ENCODE peak calls at places on chromosomes 16 and 17, in six cellular contexts. A is AG04449, B is RWPE1, Q is AG09309, Y is foreskin keratinocyte, C is SK-N-SH. Z is an unnamed sample.

GRCh38 chr16:58022601-58023371 is 2.8 kb upstream of the MMP15 start:
- DNase-seq in A (peak; percentile 33), B (peak; percentile 59), Q (peak; percentile 48), Y (peak; percentile 52), C (peak; percentile 78), Z (no peak)

GRCh38 chr16:88924834-88925539 is 52.0 kb downstream of the CBFA2T3 start:
- DNase-seq in A (peak; percentile 42), B (peak; percentile 82), Q (peak; percentile 45), Y (peak; percentile 66), C (peak; percentile 80), Z (peak; percentile 19)

GRCh38 chr17:41519501-41520224 is 973 bp upstream of the KRT15 start:
- DNase-seq in A (no peak), B (peak; percentile 88), Q (no peak), Y (peak; percentile 92), C (no peak), Z (no peak)

GRCh38 chr17:18157354-18157985 is 26.2 kb upstream of the ALKBH5 start:
- DNase-seq in A (no peak), B (no peak), Q (no peak), Y (no peak), C (no peak), Z (no peak)

GRCh38 chr17:43543771-43544575 is 2.2 kb downstream of the ETV4 start:
- DNase-seq in A (no peak), B (no peak), Q (no peak), Y (no peak), C (no peak), Z (no peak)

GRCh38 chr17:65712383-65713267 is 151.2 kb upstream of the AXIN2 start:
- DNase-seq in A (no peak), B (no peak), Q (no peak), Y (no peak), C (no peak), Z (no peak)

GRCh38 chr16:56569971-56570370 is 5.1 kb downstream of the MT4 start:
- DNase-seq in A (no peak), B (no peak), Q (no peak), Y (no peak), C (no peak), Z (no peak)

GRCh38 chr17:82313195-82314011 is 4.0 kb downstream of the CD7 start:
- DNase-seq in A (no peak), B (no peak), Q (no peak), Y (no peak), C (no peak), Z (no peak)

GRCh38 chr17:31535581-31535981 is 144.1 kb downstream of the RAB11FIP4 start:
- DNase-seq in A (no peak), B (no peak), Q (no peak), Y (no peak), C (no peak), Z (no peak)

GRCh38 chr17:45384047-45384799 is 48.4 kb downstream of the ARHGAP27 start:
- DNase-seq in A (no peak), B (no peak), Q (no peak), Y (no peak), C (no peak), Z (no peak)

GRCh38 chr17:43114101-43114691 is 11.0 kb downstream of the BRCA1 start:
- DNase-seq in A (no peak), B (no peak), Q (no peak), Y (no peak), C (no peak), Z (no peak)

GRCh38 chr17:40452921-40453378 is 9.7 kb downstream of the IGFBP4 start:
- DNase-seq in A (no peak), B (peak; percentile 59), Q (no peak), Y (peak; percentile 63), C (no peak), Z (no peak)

GRCh38 chr16:73265124-73265838 is 217.4 kb upstream of the ZFHX3 start:
- DNase-seq in A (no peak), B (no peak), Q (no peak), Y (no peak), C (no peak), Z (no peak)

GRCh38 chr16:84617068-84617630 is 729 bp downstream of the COTL1 start:
- DNase-seq in A (no peak), B (peak; percentile 45), Q (no peak), Y (peak; percentile 41), C (peak; percentile 65), Z (no peak)
- TF ChIP-seq CTCF in A (no peak), B (no peak), Q (no peak), Y (no peak), C (no peak), Z (no peak)

DNA sequence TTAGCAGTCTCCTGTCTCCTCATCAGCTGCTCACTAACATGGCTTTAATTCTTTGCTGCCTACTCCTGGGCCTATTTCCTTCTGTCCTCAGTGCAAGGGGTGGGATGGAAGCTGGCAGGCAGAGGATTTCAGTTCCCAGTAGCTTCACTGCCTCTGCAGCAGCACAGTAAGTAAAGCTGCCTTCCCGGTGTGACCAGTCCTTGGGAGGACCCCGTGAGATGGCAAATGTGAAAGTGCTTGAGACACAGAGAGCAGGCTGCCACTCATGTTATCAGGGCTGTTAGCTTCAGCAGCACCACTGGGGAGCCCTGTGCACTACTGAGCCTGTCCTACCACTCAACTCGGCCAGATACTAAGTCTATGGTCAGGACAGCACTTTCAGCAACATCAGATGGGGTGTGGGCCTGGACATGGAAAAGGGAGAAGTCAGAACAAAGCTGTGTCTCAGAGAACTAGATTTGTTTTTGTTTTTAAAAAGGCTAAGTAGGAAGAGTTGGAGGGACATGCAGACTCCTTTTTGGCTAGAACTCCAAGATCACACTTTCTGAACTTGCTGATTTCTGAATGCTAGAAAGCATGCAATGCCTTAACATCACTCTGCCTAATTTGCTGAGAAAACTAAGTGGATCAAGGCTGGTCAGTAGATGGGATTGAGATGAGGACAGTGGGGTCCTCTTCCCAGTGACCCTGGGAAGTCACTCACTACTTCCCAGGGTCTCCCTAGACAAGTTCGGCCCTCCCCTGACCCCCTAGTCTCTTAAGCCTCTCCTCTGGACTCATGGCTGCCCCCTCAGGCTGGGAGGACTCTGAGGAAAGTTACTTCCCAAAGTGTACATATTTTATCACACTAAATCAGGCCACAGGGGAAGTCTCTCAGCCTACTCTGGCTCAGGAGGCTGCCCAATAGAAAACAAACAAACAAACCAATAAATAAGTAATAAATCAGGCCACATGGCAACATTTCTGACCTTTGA is 1.1 kb downstream of the ACSF2 start:
- DNase-seq in A (no peak), B (peak; percentile 53), Q (no peak), Y (peak; percentile 62), C (peak; percentile 72), Z (no peak)
- TF ChIP-seq CTCF in A (peak; percentile 10), B (peak; percentile 69), Q (no peak), Y (peak; percentile 64), C (peak; percentile 69), Z (peak; percentile 16)

GRCh38 chr17:50541402-50541915 is 5.5 kb upstream of the SPATA20 start:
- DNase-seq in A (no peak), B (no peak), Q (no peak), Y (no peak), C (peak; percentile 48), Z (no peak)

GRCh38 chr17:50539762-50540440 is 7.1 kb upstream of the SPATA20 start:
- DNase-seq in A (no peak), B (peak; percentile 89), Q (no peak), Y (peak; percentile 94), C (no peak), Z (no peak)

GRCh38 chr17:50542795-50543774 is 3.9 kb upstream of the SPATA20 start:
- DNase-seq in A (no peak), B (no peak), Q (no peak), Y (peak; percentile 27), C (no peak), Z (no peak)

GRCh38 chr17:50540485-50541401 is 6.2 kb upstream of the SPATA20 start:
- DNase-seq in A (no peak), B (no peak), Q (no peak), Y (no peak), C (no peak), Z (no peak)

GRCh38 chr17:50541916-50542688 is 4.9 kb upstream of the SPATA20 start:
- DNase-seq in A (no peak), B (peak; percentile 93), Q (no peak), Y (peak; percentile 62), C (peak; percentile 100), Z (peak; percentile 44)
- TF ChIP-seq CTCF in A (peak; percentile 53), B (peak; percentile 38), Q (no peak), Y (peak; percentile 24), C (peak; percentile 46), Z (peak; percentile 16)

DNA sequence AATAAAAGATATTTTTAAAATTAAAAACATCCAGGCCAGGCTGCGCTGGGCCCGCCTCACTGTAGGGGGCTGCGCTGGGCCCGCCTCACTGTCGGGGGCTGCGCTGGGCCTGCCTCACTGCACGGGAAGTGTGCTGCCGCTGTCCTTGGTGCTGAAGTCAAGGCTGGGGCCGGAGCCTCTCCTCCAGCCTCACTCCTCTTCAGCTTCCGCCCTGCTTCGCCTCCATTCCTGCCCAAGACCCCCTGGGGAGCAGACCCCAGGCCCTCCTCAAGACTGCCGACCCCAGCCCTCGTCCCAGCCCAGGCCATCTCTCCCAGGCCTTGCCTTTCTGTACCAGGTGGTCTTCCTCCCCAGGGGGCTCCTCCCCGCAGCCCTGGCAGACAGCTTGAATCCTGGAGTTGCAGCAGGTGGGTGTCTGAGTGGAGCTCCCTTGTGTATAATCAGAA is 26.2 kb downstream of the ENDOV start:
- DNase-seq in A (no peak), B (peak; percentile 67), Q (no peak), Y (no peak), C (peak; percentile 59), Z (no peak)
- TF ChIP-seq CTCF in A (no peak), B (no peak), Q (no peak), Y (no peak), C (no peak), Z (no peak)

DNA sequence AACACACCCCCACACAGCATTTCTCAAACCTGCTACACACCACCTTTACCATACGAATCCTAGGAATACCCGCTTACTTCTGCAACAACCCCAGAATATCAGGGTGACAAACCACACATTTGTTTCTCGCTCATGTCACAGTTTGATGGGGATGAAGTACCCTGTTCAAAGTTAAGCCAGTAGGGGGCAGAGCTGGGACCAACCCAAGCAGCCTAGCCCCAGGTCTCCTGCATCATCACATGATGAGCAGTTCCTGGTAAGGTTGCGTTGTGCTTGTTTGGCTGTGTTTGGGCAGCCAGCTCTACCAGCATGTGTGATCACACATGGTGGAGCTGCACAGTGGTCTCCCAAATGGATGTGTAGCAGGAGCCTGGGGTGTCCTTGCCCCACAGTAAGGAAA is 103.6 kb upstream of the C16orf82 start:
- DNase-seq in A (no peak), B (no peak), Q (no peak), Y (no peak), C (peak; percentile 27), Z (no peak)
- TF ChIP-seq CTCF in A (peak; percentile 7), B (no peak), Q (peak; percentile 54), Y (no peak), C (peak; percentile 30), Z (peak; percentile 50)

DNA sequence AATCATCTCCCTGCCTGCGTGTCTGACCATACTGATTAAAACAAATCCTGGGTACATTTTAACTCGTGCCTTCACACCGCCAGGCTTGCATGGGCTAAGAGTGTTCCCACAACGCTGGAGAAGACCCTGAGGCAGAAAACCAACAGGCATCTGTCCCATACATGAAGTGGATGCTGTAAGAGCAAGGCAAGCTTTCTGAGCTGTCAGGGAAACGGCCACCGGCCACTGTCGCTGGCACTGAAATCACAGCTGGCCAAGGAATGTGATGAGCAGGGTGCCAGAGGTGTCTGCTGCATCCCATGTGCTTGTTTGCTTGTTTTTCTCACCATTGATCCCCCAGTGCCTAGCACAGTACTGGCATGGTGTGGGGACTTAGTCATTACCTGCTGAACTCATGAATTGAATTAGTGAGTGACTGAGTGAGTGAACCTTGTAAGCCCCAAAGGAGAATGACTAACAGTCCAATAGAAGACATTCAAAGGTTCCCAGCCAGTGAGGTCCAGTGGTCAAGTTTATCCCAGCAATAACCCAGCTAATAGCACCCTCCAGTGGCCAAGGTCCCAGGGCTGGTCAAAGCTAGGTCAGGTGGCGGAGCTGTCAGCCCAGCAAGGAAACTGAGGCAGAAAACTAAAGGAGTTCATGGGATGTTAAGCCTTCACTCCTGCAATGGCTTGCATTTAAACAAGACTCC is 92.7 kb upstream of the CDH5 start:
- DNase-seq in A (no peak), B (no peak), Q (no peak), Y (peak; percentile 42), C (no peak), Z (no peak)
- TF ChIP-seq CTCF in A (peak; percentile 30), B (no peak), Q (peak; percentile 60), Y (no peak), C (no peak), Z (peak; percentile 37)

GRCh38 chr17:3911271-3912053 is 4.8 kb downstream of the P2RX1 start:
- DNase-seq in A (no peak), B (no peak), Q (no peak), Y (no peak), C (no peak), Z (no peak)
- TF ChIP-seq CTCF in A (no peak), B (no peak), Q (no peak), Y (no peak), C (no peak), Z (no peak)